ENCODE peak calls at places on chromosomes 11 and 22, in six cellular contexts. P is WTC11, R is bronchial epithelial cell, M is type B pancreatic cell, L is breast epithelium, A is coronary artery. N is an unnamed sample.
A peak's percentile ranks its signal among the peaks of the same experiment; 100 is the strongest.

GRCh38 chr11:115488945-115489344 is 15.3 kb downstream of the CADM1 start:
- DNase-seq in A (no peak), L (no peak), M (no peak), R (peak; percentile 87), P (no peak), N (no peak)

GRCh38 chr11:70755410-70756158 is 357.3 kb downstream of the CTTN start:
- DNase-seq in L (peak; percentile 73), R (peak; percentile 26), M (peak; percentile 85), A (no peak), P (peak; percentile 90), N (peak; percentile 90)

GRCh38 chr22:46410291-46410808 is 74.8 kb downstream of the TRMU start:
- DNase-seq in P (no peak), M (no peak), L (no peak), R (no peak), A (no peak), N (no peak)

GRCh38 chr11:65774525-65775306 is 6.1 kb downstream of the AP5B1 start:
- DNase-seq in L (peak; percentile 39), R (no peak), A (no peak), P (no peak), M (peak; percentile 49), N (peak; percentile 60)

GRCh38 chr11:62898027-62898426 is 17.3 kb downstream of the SLC3A2 start:
- DNase-seq in M (no peak), A (no peak), L (no peak), P (no peak), R (no peak), N (no peak)

GRCh38 chr11:47270331-47271271 is 668 bp downstream of the MADD start:
- DNase-seq in A (no peak), R (peak; percentile 47), L (no peak), P (no peak), M (no peak), N (no peak)

GRCh38 chr11:75547617-75548054 is 14.4 kb upstream of the SERPINH1 start:
- DNase-seq in L (no peak), A (no peak), P (peak; percentile 84), M (peak; percentile 80), R (peak; percentile 35), N (peak; percentile 91)

GRCh38 chr11:2465201-2466068 is 20.6 kb downstream of the KCNQ1 start:
- DNase-seq in R (no peak), L (no peak), P (no peak), M (peak; percentile 66), A (peak; percentile 59), N (peak; percentile 80)

GRCh38 chr11:67354314-67355022 is 1.1 kb upstream of the POLD4 start:
- DNase-seq in L (no peak), R (peak; percentile 95), P (no peak), M (no peak), A (peak; percentile 97), N (no peak)

GRCh38 chr11:82775736-82776346 is 42.2 kb upstream of the FAM181B start:
- DNase-seq in M (no peak), P (peak; percentile 78), R (peak; percentile 55), A (no peak), L (no peak), N (no peak)

GRCh38 chr22:25122136-25122764 is 77.4 kb upstream of the CRYBB3 start:
- DNase-seq in L (no peak), R (no peak), M (no peak), A (no peak), P (no peak), N (no peak)

GRCh38 chr11:66676279-66676919 is 1.3 kb downstream of the RBM4B start:
- DNase-seq in M (no peak), P (no peak), A (peak; percentile 12), L (no peak), R (no peak), N (no peak)

GRCh38 chr11:10931761-10932700 is 74.2 kb upstream of the ZBED5 start:
- DNase-seq in R (no peak), L (peak; percentile 57), A (no peak), M (no peak), P (peak; percentile 49), N (no peak)

GRCh38 chr11:95739526-95739925 is 50.1 kb downstream of the FAM76B start:
- DNase-seq in A (no peak), P (no peak), M (no peak), L (no peak), R (no peak), N (no peak)

GRCh38 chr11:119473226-119473625 is 50.3 kb upstream of the THY1 start:
- DNase-seq in P (no peak), R (no peak), A (no peak), L (no peak), M (no peak), N (peak; percentile 42)

GRCh38 chr11:119472856-119473222 is 49.9 kb upstream of the THY1 start:
- DNase-seq in R (no peak), A (no peak), P (no peak), M (no peak), L (no peak), N (peak; percentile 69)

GRCh38 chr11:119472186-119472855 is 49.3 kb upstream of the THY1 start:
- DNase-seq in M (no peak), A (no peak), P (no peak), L (no peak), R (no peak), N (no peak)

GRCh38 chr11:119474682-119475596 is 52.0 kb upstream of the THY1 start:
- DNase-seq in A (peak; percentile 76), L (no peak), R (peak; percentile 58), P (peak; percentile 87), M (no peak), N (peak; percentile 88)

DNA sequence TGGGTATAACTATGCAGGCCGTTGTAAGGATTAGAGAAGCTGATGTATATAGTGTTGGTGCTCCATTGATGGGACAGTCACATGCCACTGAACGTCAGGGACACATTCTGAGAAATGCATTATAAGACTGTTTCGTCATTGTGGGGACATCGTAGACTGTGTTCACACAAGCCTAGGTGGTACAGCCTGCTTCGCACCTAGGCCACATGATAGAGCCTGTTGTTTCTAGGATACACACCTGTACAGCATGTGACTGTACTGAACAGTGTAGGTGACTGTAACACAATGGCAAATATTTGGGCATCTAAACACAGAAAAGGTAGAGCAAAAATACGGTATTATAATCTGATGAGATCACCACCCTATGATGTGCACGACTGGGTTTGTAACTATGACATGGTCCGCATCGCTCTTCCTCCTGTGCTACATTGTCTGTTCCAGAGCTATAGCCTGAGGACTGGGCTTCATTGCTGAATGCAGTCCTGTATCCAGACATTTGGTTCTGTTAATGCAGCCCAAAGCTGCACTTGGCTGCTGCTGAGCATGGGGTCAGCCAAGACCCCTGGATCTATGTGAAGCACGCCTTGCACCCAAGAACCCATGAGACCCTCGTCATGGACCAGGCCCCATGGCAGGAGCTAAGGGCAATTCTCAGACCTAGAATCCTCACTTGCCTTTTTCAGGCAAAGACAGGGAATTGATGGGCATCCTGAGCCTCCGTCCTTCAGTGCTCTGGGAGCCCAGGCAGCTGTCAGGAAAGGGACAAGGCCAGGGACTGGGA is 51.1 kb upstream of the THY1 start:
- DNase-seq in M (no peak), R (no peak), L (no peak), A (no peak), P (no peak), N (peak; percentile 21)
- TF ChIP-seq CTCF in M (no peak), R (no peak), L (no peak), A (no peak), P (no peak), N (no peak)

GRCh38 chr11:104895619-104896018 is 2.6 kb downstream of the CASP12 start:
- DNase-seq in M (no peak), A (no peak), P (no peak), R (no peak), L (no peak), N (no peak)

GRCh38 chr11:104898685-104899013 is 389 bp upstream of the CASP12 start:
- DNase-seq in R (no peak), A (no peak), L (no peak), M (no peak), P (no peak), N (no peak)

GRCh38 chr11:104899226-104899625 is 966 bp upstream of the CASP12 start:
- DNase-seq in L (no peak), M (no peak), R (no peak), P (no peak), A (no peak), N (no peak)

GRCh38 chr11:104893876-104894275 is 4.4 kb downstream of the CASP12 start:
- DNase-seq in A (no peak), M (no peak), P (no peak), R (no peak), L (no peak), N (no peak)

GRCh38 chr11:104897891-104898684 is at the start of gene CASP12:
- DNase-seq in R (no peak), M (no peak), L (no peak), P (no peak), A (no peak), N (no peak)
- TF ChIP-seq CTCF in R (no peak), M (no peak), L (no peak), P (no peak), A (no peak), N (no peak)

GRCh38 chr22:18076060-18076497 is 1.7 kb upstream of the PEX26 start:
- DNase-seq in L (no peak), M (no peak), P (peak; percentile 31), R (peak; percentile 84), A (no peak), N (no peak)

GRCh38 chr22:18077639-18078328 is at the start of gene PEX26:
- DNase-seq in P (peak; percentile 93), R (peak; percentile 88), A (peak; percentile 95), L (peak; percentile 94), M (peak; percentile 91), N (peak; percentile 95)

GRCh38 chr22:18077087-18077638 is 627 bp upstream of the PEX26 start:
- DNase-seq in R (no peak), L (no peak), P (no peak), A (no peak), M (no peak), N (no peak)

GRCh38 chr22:18079706-18080230 is 2.0 kb downstream of the PEX26 start:
- DNase-seq in R (no peak), L (no peak), M (no peak), A (no peak), P (no peak), N (no peak)

DNA sequence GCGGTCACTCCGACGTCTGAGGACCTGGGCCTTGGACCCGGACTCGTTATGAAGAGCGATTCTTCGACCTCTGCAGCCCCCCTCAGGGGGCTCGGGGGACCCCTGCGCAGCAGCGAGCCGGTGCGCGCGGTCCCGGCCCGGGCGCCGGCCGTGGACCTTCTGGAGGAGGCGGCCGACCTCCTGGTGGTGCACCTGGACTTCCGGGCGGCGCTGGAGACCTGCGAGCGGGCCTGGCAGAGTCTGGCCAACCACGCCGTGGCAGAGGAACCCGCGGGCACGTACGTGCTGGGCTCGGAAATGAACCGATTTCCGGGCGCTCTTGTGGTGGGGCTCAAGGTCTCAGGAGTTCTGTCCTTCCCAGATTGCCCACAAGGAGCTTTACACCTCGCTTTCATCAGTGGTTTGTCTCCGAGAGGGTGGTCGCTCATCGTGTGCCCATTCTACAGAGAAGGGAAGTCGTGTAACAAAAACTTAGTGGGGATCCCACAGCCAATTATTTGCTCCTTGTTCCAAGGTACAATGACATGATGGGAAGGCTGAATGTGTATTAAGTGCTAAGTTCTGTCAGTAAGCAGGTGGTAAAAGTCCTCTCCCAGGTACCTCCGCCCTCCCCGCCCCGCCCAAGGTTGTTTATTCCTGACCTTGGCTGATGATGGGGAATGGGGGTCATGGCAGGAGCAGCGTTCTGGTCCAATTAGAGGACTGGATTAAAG is 695 bp downstream of the PEX26 start:
- DNase-seq in M (no peak), R (no peak), L (no peak), A (no peak), P (peak; percentile 34), N (no peak)
- TF ChIP-seq CTCF in M (peak; percentile 25), R (peak; percentile 6), L (no peak), A (no peak), P (no peak), N (no peak)

GRCh38 chr22:27732391-27732790 is 69.2 kb downstream of the MN1 start:
- DNase-seq in A (no peak), L (no peak), M (no peak), R (no peak), P (no peak), N (no peak)
- TF ChIP-seq CTCF in A (no peak), L (no peak), M (no peak), R (no peak), P (no peak), N (no peak)

GRCh38 chr11:118620529-118621070 is 13.2 kb downstream of the PHLDB1 start:
- DNase-seq in A (no peak), M (no peak), L (no peak), P (no peak), R (no peak), N (no peak)
- TF ChIP-seq CTCF in A (no peak), M (no peak), L (no peak), P (no peak), R (no peak), N (no peak)